ENCODE peak calls at places on chromosomes 3 and 15, in four cellular contexts. R is BJ, H is choroid plexus epithelial cell, U is mesenchymal stem cell. C is an unnamed sample.

GRCh38 chr15:92073044-92073785 is 219.7 kb downstream of the SLCO3A1 start:
- DNase-seq in U (peak), H (no peak), R (no peak), C (no peak)

GRCh38 chr3:131795382-131796085 is 239.3 kb downstream of the CPNE4 start:
- DNase-seq in R (no peak), H (peak), U (peak), C (no peak)

GRCh38 chr3:21755896-21756295 is 4.9 kb upstream of the ZNF385D start:
- DNase-seq in H (no peak), R (no peak), U (no peak), C (no peak)

GRCh38 chr3:17258823-17259436 is 374.2 kb downstream of the PLCL2 start:
- DNase-seq in H (peak), R (no peak), U (peak), C (no peak)

GRCh38 chr3:13480340-13481318 is 523 bp downstream of the HDAC11 start:
- DNase-seq in H (peak), R (no peak), U (peak), C (no peak)

GRCh38 chr3:51934991-51935885 is 6.5 kb downstream of the RRP9 start:
- DNase-seq in U (no peak), R (no peak), H (no peak), C (no peak)

GRCh38 chr3:27591811-27592210 is 107.6 kb upstream of the SLC4A7 start:
- DNase-seq in R (no peak), H (no peak), U (no peak), C (no peak)

GRCh38 chr15:45242289-45242688 is 9.7 kb upstream of the SLC28A2 start:
- DNase-seq in H (peak), U (peak), R (no peak), C (no peak)

GRCh38 chr3:50503504-50503903 is at the start of gene CACNA2D2:
- DNase-seq in R (no peak), H (peak), U (no peak), C (no peak)

GRCh38 chr3:185335799-185336198 is 27.1 kb upstream of the MAP3K13 start:
- DNase-seq in R (no peak), U (peak), H (peak), C (peak)

GRCh38 chr15:73571346-73571745 is 61.8 kb downstream of the NPTN start:
- DNase-seq in H (peak), U (no peak), R (no peak), C (no peak)

GRCh38 chr3:127277591-127277990 is 10.3 kb downstream of the PRR20G start:
- DNase-seq in R (no peak), U (no peak), H (no peak), C (no peak)

GRCh38 chr3:105653868-105654267 is 214.9 kb downstream of the CBLB start:
- DNase-seq in U (no peak), R (no peak), H (no peak), C (no peak)

GRCh38 chr15:45638641-45639040 is 3.8 kb downstream of the SQOR start:
- DNase-seq in H (no peak), R (no peak), U (no peak), C (no peak)

GRCh38 chr15:65778269-65778668 is 13.8 kb downstream of the DENND4A start:
- DNase-seq in R (no peak), H (no peak), U (no peak), C (no peak)

GRCh38 chr15:77653832-77654480 is 21.2 kb upstream of the LINGO1 start:
- DNase-seq in U (no peak), R (no peak), H (no peak), C (no peak)
- H3K4me3 ChIP-seq in U (no peak), R (no peak), H (no peak), C (no peak)

GRCh38 chr3:114685053-114685630 is 391.3 kb downstream of the TIGIT start:
- DNase-seq in U (no peak), R (no peak), H (peak), C (no peak)
- H3K4me3 ChIP-seq in U (no peak), R (peak), H (no peak), C (no peak)

GRCh38 chr3:140577911-140578310 is 100.0 kb upstream of the TRIM42 start:
- DNase-seq in U (no peak), H (no peak), R (no peak), C (no peak)
- H3K4me3 ChIP-seq in U (no peak), H (no peak), R (no peak), C (no peak)

GRCh38 chr3:120090422-120090821 is 3.8 kb downstream of the GSK3B start:
- DNase-seq in R (no peak), U (no peak), H (no peak), C (no peak)
- H3K4me3 ChIP-seq in R (peak), U (no peak), H (peak), C (peak)

DNA sequence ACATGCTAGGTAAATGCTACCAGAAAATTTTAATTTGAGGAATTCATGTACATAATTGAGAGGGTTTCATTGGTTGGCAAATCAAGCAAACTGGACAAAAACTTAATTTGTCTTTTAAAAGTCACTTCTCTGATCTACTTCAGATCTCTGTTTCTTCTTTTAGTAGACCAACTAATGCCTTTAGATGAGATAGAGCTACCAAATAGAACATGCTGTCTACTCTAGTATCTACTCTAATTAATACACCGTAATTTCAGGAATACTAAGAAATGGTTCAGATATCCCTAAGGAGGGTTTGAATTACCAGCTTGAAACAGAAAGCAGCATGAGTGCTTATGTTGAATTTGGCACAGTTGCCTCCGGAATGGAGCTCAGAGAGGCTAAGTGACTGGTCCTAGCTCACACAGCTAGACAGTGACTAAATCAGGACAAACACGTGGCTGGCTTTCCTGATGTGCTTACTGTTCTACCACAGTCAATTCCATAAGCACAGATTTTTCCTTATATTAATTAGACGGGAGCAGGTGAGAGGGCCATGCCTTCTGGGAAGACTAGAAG is 225.1 kb downstream of the ITPR1 start:
- DNase-seq in R (no peak), U (no peak), H (no peak), C (no peak)
- H3K4me3 ChIP-seq in R (no peak), U (no peak), H (no peak), C (no peak)